ENCODE peak calls at places on chromosome 20, in eight cellular contexts. One of them, this sample, is unnamed.

GRCh38 chr20:62805365-62805710 is 703 bp downstream of the OGFR start:
- DNase-seq in kidney: no peak
- DNase-seq in body of pancreas: no peak
- DNase-seq in bronchial epithelial cell: no peak
- DNase-seq in endothelial cell: no peak
- DNase-seq in B cell: no peak
- DNase-seq in CD4-positive, alpha-beta T cell: peak
- DNase-seq in fibroblast of mammary gland: no peak
- DNase-seq in this sample: no peak

GRCh38 chr20:47857142-47857993 is 72.1 kb upstream of the SULF2 start:
- DNase-seq in kidney: no peak
- DNase-seq in body of pancreas: no peak
- DNase-seq in bronchial epithelial cell: peak
- DNase-seq in endothelial cell: no peak
- DNase-seq in B cell: no peak
- DNase-seq in CD4-positive, alpha-beta T cell: no peak
- DNase-seq in fibroblast of mammary gland: peak
- DNase-seq in this sample: no peak

GRCh38 chr20:62496525-62497218 is 20.9 kb upstream of the GATA5 start:
- DNase-seq in kidney: no peak
- DNase-seq in body of pancreas: no peak
- DNase-seq in bronchial epithelial cell: no peak
- DNase-seq in endothelial cell: peak
- DNase-seq in B cell: peak
- DNase-seq in CD4-positive, alpha-beta T cell: peak
- DNase-seq in fibroblast of mammary gland: no peak
- DNase-seq in this sample: no peak

GRCh38 chr20:48298851-48299484 is 513.7 kb upstream of the SULF2 start:
- DNase-seq in kidney: no peak
- DNase-seq in body of pancreas: peak
- DNase-seq in bronchial epithelial cell: peak
- DNase-seq in endothelial cell: no peak
- DNase-seq in B cell: no peak
- DNase-seq in CD4-positive, alpha-beta T cell: no peak
- DNase-seq in fibroblast of mammary gland: peak
- DNase-seq in this sample: no peak

GRCh38 chr20:14142171-14142570 is 146.9 kb downstream of the MACROD2 start:
- DNase-seq in kidney: no peak
- DNase-seq in body of pancreas: peak
- DNase-seq in bronchial epithelial cell: peak
- DNase-seq in endothelial cell: peak
- DNase-seq in B cell: no peak
- DNase-seq in CD4-positive, alpha-beta T cell: no peak
- DNase-seq in fibroblast of mammary gland: peak
- DNase-seq in this sample: peak

GRCh38 chr20:61744691-61745396 is 320.8 kb downstream of the TAF4 start:
- DNase-seq in kidney: peak
- DNase-seq in body of pancreas: no peak
- DNase-seq in bronchial epithelial cell: peak
- DNase-seq in endothelial cell: no peak
- DNase-seq in B cell: no peak
- DNase-seq in CD4-positive, alpha-beta T cell: no peak
- DNase-seq in fibroblast of mammary gland: peak
- DNase-seq in this sample: no peak

GRCh38 chr20:36439040-36439730 is 102.1 kb upstream of the MYL9 start:
- DNase-seq in kidney: peak
- DNase-seq in body of pancreas: peak
- DNase-seq in bronchial epithelial cell: peak
- DNase-seq in endothelial cell: peak
- DNase-seq in B cell: peak
- DNase-seq in CD4-positive, alpha-beta T cell: peak
- DNase-seq in fibroblast of mammary gland: peak
- DNase-seq in this sample: peak

GRCh38 chr20:32482251-32483220 is 102.6 kb downstream of the NOL4L start:
- DNase-seq in kidney: peak
- DNase-seq in body of pancreas: peak
- DNase-seq in bronchial epithelial cell: no peak
- DNase-seq in endothelial cell: peak
- DNase-seq in B cell: peak
- DNase-seq in CD4-positive, alpha-beta T cell: peak
- DNase-seq in fibroblast of mammary gland: no peak
- DNase-seq in this sample: no peak

GRCh38 chr20:58021481-58021880 is 207.0 kb downstream of the ANKRD60 start:
- DNase-seq in kidney: peak
- DNase-seq in body of pancreas: no peak
- DNase-seq in bronchial epithelial cell: no peak
- DNase-seq in endothelial cell: no peak
- DNase-seq in B cell: no peak
- DNase-seq in CD4-positive, alpha-beta T cell: no peak
- DNase-seq in fibroblast of mammary gland: peak
- DNase-seq in this sample: no peak

GRCh38 chr20:5154543-5154925 is 27.7 kb downstream of the CDS2 start:
- DNase-seq in kidney: no peak
- DNase-seq in body of pancreas: no peak
- DNase-seq in bronchial epithelial cell: no peak
- DNase-seq in endothelial cell: no peak
- DNase-seq in B cell: no peak
- DNase-seq in CD4-positive, alpha-beta T cell: no peak
- DNase-seq in fibroblast of mammary gland: no peak
- DNase-seq in this sample: no peak

GRCh38 chr20:16775961-16776360 is 27.8 kb downstream of the OTOR start:
- DNase-seq in kidney: no peak
- DNase-seq in body of pancreas: no peak
- DNase-seq in bronchial epithelial cell: no peak
- DNase-seq in endothelial cell: no peak
- DNase-seq in B cell: no peak
- DNase-seq in CD4-positive, alpha-beta T cell: no peak
- DNase-seq in fibroblast of mammary gland: no peak
- DNase-seq in this sample: no peak

GRCh38 chr20:56289652-56290051 is 41.1 kb downstream of the MC3R start:
- DNase-seq in kidney: no peak
- DNase-seq in body of pancreas: no peak
- DNase-seq in bronchial epithelial cell: peak
- DNase-seq in endothelial cell: no peak
- DNase-seq in B cell: no peak
- DNase-seq in CD4-positive, alpha-beta T cell: no peak
- DNase-seq in fibroblast of mammary gland: no peak
- DNase-seq in this sample: no peak

GRCh38 chr20:57210911-57211280 is 55.5 kb downstream of the BMP7 start:
- DNase-seq in kidney: peak
- DNase-seq in body of pancreas: no peak
- DNase-seq in bronchial epithelial cell: no peak
- DNase-seq in endothelial cell: no peak
- DNase-seq in B cell: no peak
- DNase-seq in CD4-positive, alpha-beta T cell: no peak
- DNase-seq in fibroblast of mammary gland: no peak
- DNase-seq in this sample: no peak

GRCh38 chr20:58429303-58429702 is 40.3 kb downstream of the VAPB start:
- DNase-seq in kidney: no peak
- DNase-seq in body of pancreas: no peak
- DNase-seq in bronchial epithelial cell: no peak
- DNase-seq in endothelial cell: no peak
- DNase-seq in B cell: no peak
- DNase-seq in CD4-positive, alpha-beta T cell: no peak
- DNase-seq in fibroblast of mammary gland: no peak
- DNase-seq in this sample: no peak

GRCh38 chr20:53778736-53779135 is 185.1 kb upstream of the ZNF217 start:
- DNase-seq in kidney: peak
- DNase-seq in body of pancreas: no peak
- DNase-seq in bronchial epithelial cell: no peak
- DNase-seq in endothelial cell: no peak
- DNase-seq in B cell: no peak
- DNase-seq in CD4-positive, alpha-beta T cell: no peak
- DNase-seq in fibroblast of mammary gland: no peak
- DNase-seq in this sample: no peak

GRCh38 chr20:20199338-20200160 is 147.2 kb downstream of the CFAP61 start:
- DNase-seq in kidney: peak
- DNase-seq in body of pancreas: no peak
- DNase-seq in bronchial epithelial cell: no peak
- DNase-seq in endothelial cell: no peak
- DNase-seq in B cell: no peak
- DNase-seq in CD4-positive, alpha-beta T cell: no peak
- DNase-seq in fibroblast of mammary gland: no peak
- DNase-seq in this sample: no peak

GRCh38 chr20:48760403-48760889 is 67.4 kb downstream of the PREX1 start:
- DNase-seq in kidney: peak
- DNase-seq in body of pancreas: no peak
- DNase-seq in bronchial epithelial cell: peak
- DNase-seq in endothelial cell: no peak
- DNase-seq in B cell: peak
- DNase-seq in CD4-positive, alpha-beta T cell: peak
- DNase-seq in fibroblast of mammary gland: peak
- DNase-seq in this sample: no peak

GRCh38 chr20:46435146-46435545 is 28.7 kb upstream of the ELMO2 start:
- DNase-seq in kidney: no peak
- DNase-seq in body of pancreas: no peak
- DNase-seq in bronchial epithelial cell: no peak
- DNase-seq in endothelial cell: no peak
- DNase-seq in B cell: no peak
- DNase-seq in CD4-positive, alpha-beta T cell: no peak
- DNase-seq in fibroblast of mammary gland: no peak
- DNase-seq in this sample: no peak

GRCh38 chr20:40652426-40652825 is 36.6 kb downstream of the MAFB start:
- DNase-seq in kidney: no peak
- DNase-seq in body of pancreas: no peak
- DNase-seq in bronchial epithelial cell: no peak
- DNase-seq in endothelial cell: no peak
- DNase-seq in B cell: no peak
- DNase-seq in CD4-positive, alpha-beta T cell: no peak
- DNase-seq in fibroblast of mammary gland: no peak
- DNase-seq in this sample: no peak

This sample was measured in iPS DF 6.9.